ENCODE peak calls at places on chromosomes 12 and 14, in five cellular contexts. M is effector memory CD4-positive, alpha-beta T cell; T is body of pancreas; W is stomach; I is cardiac muscle cell. Z is an unnamed sample.

GRCh38 chr12:92139634-92140555 is 5.8 kb downstream of the BTG1 start:
- DNase-seq in M (no peak), T (no peak), W (no peak), I (no peak), Z (no peak)

GRCh38 chr12:80655751-80656150 is 51.7 kb upstream of the MYF6 start:
- DNase-seq in M (no peak), T (no peak), W (no peak), I (peak; percentile 33), Z (no peak)

GRCh38 chr14:24673534-24674203 is 39.7 kb upstream of the GZMB start:
- DNase-seq in M (peak; percentile 55), T (peak; percentile 14), W (no peak), I (no peak), Z (no peak)

GRCh38 chr12:25130741-25131188 is 64.2 kb downstream of the DNAI7 start:
- DNase-seq in M (no peak), T (no peak), W (no peak), I (peak; percentile 59), Z (peak; percentile 27)

GRCh38 chr14:53227154-53227718 is 74.1 kb upstream of the DDHD1 start:
- DNase-seq in M (no peak), T (no peak), W (no peak), I (no peak), Z (no peak)

GRCh38 chr14:93184391-93185332 is at the start of the genes LYSET and MOAP1:
- DNase-seq in M (peak; percentile 90), T (peak; percentile 91), W (peak; percentile 89), I (peak; percentile 88), Z (peak; percentile 72)

GRCh38 chr14:74552623-74553022 is 59.1 kb downstream of the ISCA2 start:
- DNase-seq in M (no peak), T (peak; percentile 43), W (peak; percentile 45), I (peak; percentile 70), Z (no peak)

GRCh38 chr12:52629251-52630103 is 11.1 kb upstream of the KRT73 start:
- DNase-seq in M (no peak), T (no peak), W (no peak), I (no peak), Z (no peak)

GRCh38 chr14:76938092-76938500 is 90.4 kb downstream of the IRF2BPL start:
- DNase-seq in M (no peak), T (no peak), W (no peak), I (no peak), Z (no peak)

GRCh38 chr14:104597576-104597975 is 7.0 kb downstream of the TMEM179 start:
- DNase-seq in M (no peak), T (no peak), W (no peak), I (no peak), Z (no peak)

GRCh38 chr14:70821916-70822705 is 12.8 kb upstream of the MAP3K9 start:
- DNase-seq in M (peak; percentile 51), T (peak; percentile 38), W (peak; percentile 56), I (peak; percentile 75), Z (peak; percentile 18)

GRCh38 chr12:52209321-52209720 is 17.5 kb upstream of the KRT80 start:
- DNase-seq in M (no peak), T (no peak), W (no peak), I (no peak), Z (no peak)

GRCh38 chr14:72646861-72647528 is 246.9 kb downstream of the DPF3 start:
- DNase-seq in M (no peak), T (no peak), W (no peak), I (peak; percentile 57), Z (no peak)

GRCh38 chr12:64675795-64676194 is 65.5 kb downstream of the RASSF3 start:
- DNase-seq in M (no peak), T (peak; percentile 88), W (peak; percentile 73), I (peak; percentile 47), Z (peak; percentile 28)

GRCh38 chr12:108305520-108305919 is 33.6 kb downstream of the CMKLR1 start:
- DNase-seq in M (no peak), T (peak; percentile 79), W (peak; percentile 46), I (peak; percentile 86), Z (peak; percentile 87)

GRCh38 chr12:117972341-117972740 is 3.6 kb upstream of the KSR2 start:
- DNase-seq in M (no peak), T (no peak), W (no peak), I (no peak), Z (no peak)

GRCh38 chr12:89183985-89184435 is 168.3 kb downstream of the DUSP6 start:
- DNase-seq in M (no peak), T (peak; percentile 46), W (no peak), I (peak; percentile 96), Z (peak; percentile 35)

GRCh38 chr12:92216092-92216491 is 70.4 kb upstream of the BTG1 start:
- DNase-seq in M (no peak), T (no peak), W (no peak), I (no peak), Z (no peak)

GRCh38 chr12:11499802-11500201 is 104.4 kb upstream of the PRB2 start:
- DNase-seq in M (no peak), T (no peak), W (no peak), I (no peak), Z (no peak)
- H3K4me3 ChIP-seq in M (no peak overlapping the region), T (no peak overlapping the region), W (no peak overlapping the region), I (no peak overlapping the region), Z (no peak overlapping the region)

DNA sequence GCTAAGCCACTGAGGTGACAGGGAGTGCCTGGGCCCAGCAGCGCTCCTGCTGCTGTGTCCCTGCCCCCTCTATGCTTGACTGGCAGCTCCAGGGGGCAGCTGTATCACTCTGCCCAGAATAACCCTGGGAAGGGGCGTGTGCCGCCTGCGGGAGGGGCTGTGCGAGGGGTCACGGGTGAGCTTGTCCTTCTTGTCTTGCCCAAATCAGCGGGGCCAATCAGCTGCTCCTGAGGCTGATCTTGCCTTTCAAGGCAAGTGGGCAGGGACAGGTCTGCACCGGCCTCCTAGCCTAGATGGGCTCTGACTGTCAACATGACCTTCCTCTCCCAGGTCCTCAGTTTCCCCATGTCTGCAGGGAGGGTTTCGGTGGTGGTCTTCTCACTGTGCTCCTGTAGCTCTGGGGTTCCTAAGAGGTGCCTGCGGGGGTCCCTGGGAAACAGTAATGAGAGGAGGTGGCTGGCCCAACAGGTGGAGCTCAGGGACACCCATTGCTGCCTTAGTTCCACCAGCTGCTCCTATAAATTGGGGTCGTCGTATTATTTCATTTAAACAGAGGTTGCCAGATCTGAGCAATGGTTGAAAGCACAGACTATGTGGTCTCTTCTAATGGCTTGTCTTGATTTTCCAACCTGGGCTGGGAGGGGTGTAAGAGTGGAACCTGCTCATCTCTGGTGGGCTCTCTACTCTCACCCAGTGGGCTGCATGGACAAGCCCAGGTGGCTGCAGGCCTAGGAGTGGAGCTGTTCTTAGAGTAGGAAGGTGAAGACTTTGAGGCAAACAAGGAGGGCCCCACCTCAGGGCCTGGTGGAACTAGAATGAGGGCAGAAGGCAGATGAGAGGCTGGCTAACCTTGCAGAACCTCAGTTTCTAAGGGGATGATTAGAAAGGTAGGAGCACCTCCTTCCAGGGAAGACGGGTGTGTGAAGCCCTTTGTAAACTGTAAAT is 11.7 kb downstream of the RTL1 start:
- DNase-seq in M (no peak), T (no peak), W (peak; percentile 20), I (no peak), Z (no peak)
- H3K36me3 ChIP-seq in M (no peaks in the 10 kb centered on the region), T (no peaks in the 10 kb centered on the region), W (no peaks in the 10 kb centered on the region), I (no peaks in the 10 kb centered on the region), Z (peaks cover 54% of the 10 kb centered on the region)

DNA sequence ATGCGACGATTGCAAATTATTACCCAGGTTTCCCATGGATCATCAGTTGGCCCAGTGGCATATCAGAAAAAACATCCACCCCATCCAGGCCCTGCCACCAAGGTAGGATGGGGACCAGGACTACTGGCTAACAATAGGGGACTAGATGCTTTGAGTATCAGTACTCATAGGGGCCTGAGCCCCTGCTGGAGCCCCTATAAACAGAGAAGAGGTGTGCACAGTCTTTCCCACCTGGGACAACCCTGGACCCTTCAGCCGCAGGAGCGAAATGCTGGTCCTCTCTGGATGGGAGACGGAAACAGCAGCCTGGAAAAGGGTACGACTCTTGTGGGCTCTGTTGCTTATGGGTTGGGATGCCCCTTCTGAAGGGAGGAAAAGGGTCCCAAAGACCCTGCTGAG is 5.7 kb downstream of the DHH start:
- DNase-seq in M (no peak), T (no peak), W (no peak), I (no peak), Z (no peak)
- H3K4me3 ChIP-seq in M (no peak overlapping the region), T (no peak overlapping the region), W (no peak overlapping the region), I (no peak overlapping the region), Z (no peak overlapping the region)

GRCh38 chr12:123289911-123290310 is 18.3 kb upstream of the CDK2AP1 start:
- DNase-seq in M (no peak), T (no peak), W (no peak), I (no peak), Z (no peak)
- H3K36me3 ChIP-seq in M (peaks cover 33% of the 10 kb centered on the region), T (peaks cover 10% of the 10 kb centered on the region), W (peaks cover 62% of the 10 kb centered on the region), I (peaks cover 23% of the 10 kb centered on the region), Z (peaks cover 25% of the 10 kb centered on the region)

GRCh38 chr12:116415408-116416108 is 138.1 kb upstream of the MED13L start:
- DNase-seq in M (no peak), T (no peak), W (no peak), I (no peak), Z (no peak)
- H3K4me3 ChIP-seq in M (no peak overlapping the region), T (no peak overlapping the region), W (no peak overlapping the region), I (no peak overlapping the region), Z (no peak overlapping the region)

DNA sequence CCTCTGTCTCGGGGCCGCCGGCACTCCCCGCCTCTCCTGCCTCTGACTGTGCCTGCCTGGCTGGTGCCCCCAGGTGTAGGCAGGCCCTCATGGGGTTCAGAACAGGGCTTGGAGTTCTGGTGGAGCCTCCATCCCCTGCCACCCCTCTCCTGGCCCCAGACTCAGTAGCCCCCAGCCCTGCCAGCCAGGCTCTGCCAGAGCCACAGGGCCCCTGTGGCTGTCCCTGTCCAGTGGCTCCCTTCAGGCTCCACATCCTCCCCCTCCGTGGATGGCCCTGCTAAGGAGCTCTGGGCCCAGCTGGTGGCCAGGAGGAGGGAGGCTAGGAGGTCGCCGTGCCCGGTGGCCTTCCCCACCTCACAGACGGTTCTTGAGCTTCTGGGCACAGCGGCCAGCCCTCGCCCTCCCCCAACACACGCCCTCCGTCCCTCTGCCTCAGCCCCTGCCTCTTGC is 12.5 kb downstream of the TRMT61A start:
- DNase-seq in M (no peak), T (no peak), W (no peak), I (no peak), Z (no peak)
- H3K36me3 ChIP-seq in M (no peaks in the 10 kb centered on the region), T (no peaks in the 10 kb centered on the region), W (no peaks in the 10 kb centered on the region), I (no peaks in the 10 kb centered on the region), Z (no peaks in the 10 kb centered on the region)

GRCh38 chr12:101596172-101596571 is 1.4 kb downstream of the MYBPC1 start:
- DNase-seq in M (no peak), T (no peak), W (no peak), I (no peak), Z (no peak)

GRCh38 chr12:101599311-101599710 is 4.5 kb downstream of the MYBPC1 start:
- DNase-seq in M (no peak), T (no peak), W (no peak), I (no peak), Z (no peak)

GRCh38 chr12:101599771-101600486 is 5.2 kb downstream of the MYBPC1 start:
- DNase-seq in M (no peak), T (no peak), W (no peak), I (no peak), Z (no peak)

GRCh38 chr12:101597164-101597563 is 2.4 kb downstream of the MYBPC1 start:
- DNase-seq in M (no peak), T (no peak), W (no peak), I (no peak), Z (no peak)

GRCh38 chr12:101598483-101598882 is 3.7 kb downstream of the MYBPC1 start:
- DNase-seq in M (no peak), T (no peak), W (no peak), I (no peak), Z (no peak)
- H3K4me3 ChIP-seq in M (no peak overlapping the region), T (no peak overlapping the region), W (no peak overlapping the region), I (no peak overlapping the region), Z (no peak overlapping the region)